ENCODE peak calls at places on chromosomes 11 and 22, in seven cellular contexts. Q, F, Y, H, T, S and N are unnamed samples.

GRCh38 chr11:79336740-79337517 is 103.9 kb downstream of the TENM4 start:
- DNase-seq in F (no peak), S (peak; percentile 65), Y (no peak), H (no peak), Q (no peak), T (peak; percentile 24), N (no peak)

GRCh38 chr11:12831471-12832202 is 157.4 kb downstream of the TEAD1 start:
- DNase-seq in F (no peak), Y (no peak), H (no peak), S (no peak), Q (no peak), T (peak; percentile 28), N (peak; percentile 53)

GRCh38 chr11:118238397-118238796 is 13.6 kb upstream of the JAML start:
- DNase-seq in T (no peak), F (no peak), H (no peak), Y (no peak), Q (no peak), S (no peak), N (no peak)

GRCh38 chr11:132772712-132773545 is 759.4 kb downstream of the OPCML start:
- DNase-seq in F (no peak), S (peak; percentile 68), H (peak; percentile 24), Y (no peak), Q (no peak), T (no peak), N (no peak)

GRCh38 chr22:27581688-27582087 is 219.9 kb downstream of the MN1 start:
- DNase-seq in S (no peak), F (no peak), Q (no peak), Y (no peak), H (no peak), T (peak; percentile 17), N (no peak)

GRCh38 chr22:32618461-32619140 is 144.0 kb downstream of the FBXO7 start:
- DNase-seq in T (no peak), H (no peak), Y (no peak), Q (no peak), F (no peak), S (no peak), N (no peak)

GRCh38 chr22:39995346-39996252 is 845 bp downstream of the FAM83F start:
- DNase-seq in H (no peak), F (no peak), T (no peak), Y (no peak), Q (peak; percentile 43), S (peak; percentile 35), N (no peak)

GRCh38 chr22:19940536-19941364 is 822 bp upstream of the COMT start:
- DNase-seq in H (no peak), F (no peak), S (no peak), T (no peak), Y (no peak), Q (no peak), N (no peak)

GRCh38 chr11:27150098-27150497 is 109.5 kb downstream of the BBOX1 start:
- DNase-seq in H (no peak), Y (no peak), Q (peak; percentile 39), T (no peak), F (no peak), S (peak; percentile 29), N (no peak)

GRCh38 chr11:63829823-63830489 is 9.0 kb upstream of the MARK2 start:
- DNase-seq in H (no peak), S (peak; percentile 78), T (peak; percentile 44), F (peak; percentile 65), Q (peak; percentile 69), Y (peak; percentile 58), N (no peak)

GRCh38 chr11:14902650-14903350 is 10.8 kb upstream of the CYP2R1 start:
- DNase-seq in F (no peak), T (peak; percentile 71), Y (peak; percentile 53), Q (no peak), S (peak; percentile 25), H (no peak), N (peak; percentile 68)

GRCh38 chr11:6553634-6554033 is 49.8 kb downstream of the RRP8 start:
- DNase-seq in F (no peak), S (no peak), T (no peak), Q (no peak), Y (no peak), H (no peak), N (no peak)

DNA sequence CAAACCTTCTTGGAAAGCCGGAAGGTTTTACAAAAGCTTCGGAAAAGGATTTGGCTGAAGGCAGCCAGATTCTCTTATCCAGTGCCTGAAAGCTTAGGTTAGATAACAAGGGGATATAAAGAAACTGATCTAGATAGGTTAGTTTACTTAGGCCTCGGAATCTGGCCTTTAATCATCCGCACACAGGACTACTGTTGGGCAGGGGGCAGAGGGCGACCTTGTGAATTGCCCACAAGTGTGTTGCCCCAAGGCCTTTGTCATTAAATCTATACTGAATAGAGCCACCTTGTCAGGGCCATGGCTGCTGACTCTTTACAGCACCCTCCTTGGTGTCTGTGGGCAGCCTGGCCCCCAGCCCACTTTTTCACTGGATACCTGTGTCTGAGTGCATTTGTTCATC is 9.7 kb upstream of the MTMR2 start:
- DNase-seq in T (no peak), F (no peak), H (no peak), S (no peak), Q (no peak), Y (no peak), N (no peak)
- H3K4me1 ChIP-seq in T (no peaks in the 10 kb centered on the region), F (no peaks in the 10 kb centered on the region), H (no peaks in the 10 kb centered on the region), S (no peaks in the 10 kb centered on the region), Q (no peaks in the 10 kb centered on the region), Y (no peaks in the 10 kb centered on the region), N (peaks cover 2% of the 10 kb centered on the region)

GRCh38 chr11:5499671-5500070 is 10.1 kb downstream of the UBQLN3 start:
- DNase-seq in F (no peak), T (no peak), Y (no peak), Q (no peak), H (no peak), S (peak; percentile 22), N (no peak)

GRCh38 chr11:5505363-5506048 is 4.3 kb downstream of the UBQLN3 start:
- DNase-seq in H (no peak), Q (no peak), S (no peak), F (no peak), T (no peak), Y (no peak), N (no peak)

GRCh38 chr11:5504403-5504891 is 5.3 kb downstream of the UBQLN3 start:
- DNase-seq in Q (no peak), H (no peak), F (no peak), S (no peak), T (no peak), Y (no peak), N (no peak)

DNA sequence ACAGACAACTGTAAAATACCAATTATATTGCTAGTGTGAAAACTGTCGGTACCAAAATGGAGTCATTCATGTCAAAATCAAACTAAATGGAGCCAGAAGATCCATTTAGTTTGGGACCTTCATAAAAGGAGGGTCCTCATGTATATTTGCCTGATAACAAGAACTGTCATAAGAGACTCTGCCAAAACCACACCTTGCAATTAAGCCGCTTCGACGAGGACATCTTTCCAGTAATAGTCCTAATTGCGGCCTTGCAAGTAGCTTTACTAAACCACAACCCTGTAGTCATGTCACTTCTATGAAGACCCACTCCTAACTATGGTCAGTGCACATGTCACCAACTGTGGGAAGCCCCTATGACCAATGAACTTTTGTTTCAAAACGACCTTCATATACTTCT is 9.4 kb downstream of the UBQLN3 start:
- DNase-seq in H (no peak), S (no peak), Y (no peak), Q (no peak), F (no peak), T (no peak), N (no peak)
- H2AK5ac ChIP-seq in H (no peak overlapping the region), S (no peak overlapping the region), Y (no peak overlapping the region), Q (no peak overlapping the region), F (no peak overlapping the region), T (no peak overlapping the region), N (no peak overlapping the region)

DNA sequence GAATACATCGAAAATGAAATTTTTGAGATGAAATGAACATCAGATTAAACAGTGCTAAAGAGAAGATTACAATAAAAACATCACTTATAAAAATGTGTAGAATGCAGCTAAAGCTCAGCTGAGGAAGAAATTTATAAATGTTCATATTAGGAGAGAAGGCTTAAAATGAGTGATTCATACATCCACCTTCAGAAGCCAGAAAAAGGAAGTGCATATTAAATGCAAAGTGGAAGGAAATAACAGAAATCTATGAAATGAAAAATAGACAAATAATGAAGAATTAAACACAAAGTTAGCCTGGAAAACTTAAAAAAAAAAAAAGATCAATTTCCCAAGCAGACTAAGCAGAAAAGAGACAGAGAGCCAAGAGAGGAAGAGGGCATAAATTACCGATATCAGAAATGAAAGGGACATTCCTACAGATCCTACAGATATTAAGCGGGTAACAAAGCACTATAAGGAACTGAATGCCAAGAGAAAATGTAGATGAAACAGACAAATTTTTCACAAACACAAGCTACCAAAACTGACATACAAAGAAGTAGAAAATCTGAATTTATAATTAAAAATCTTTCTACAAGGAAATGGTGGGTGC is 7.2 kb upstream of the MOB2 start:
- DNase-seq in S (no peak), F (no peak), T (no peak), Q (no peak), H (no peak), Y (no peak), N (no peak)
- H3K4me1 ChIP-seq in S (peaks cover 4% of the 10 kb centered on the region), F (peaks cover 3% of the 10 kb centered on the region), T (no peaks in the 10 kb centered on the region), Q (no peaks in the 10 kb centered on the region), H (no peaks in the 10 kb centered on the region), Y (peaks cover 7% of the 10 kb centered on the region), N (no peaks in the 10 kb centered on the region)

DNA sequence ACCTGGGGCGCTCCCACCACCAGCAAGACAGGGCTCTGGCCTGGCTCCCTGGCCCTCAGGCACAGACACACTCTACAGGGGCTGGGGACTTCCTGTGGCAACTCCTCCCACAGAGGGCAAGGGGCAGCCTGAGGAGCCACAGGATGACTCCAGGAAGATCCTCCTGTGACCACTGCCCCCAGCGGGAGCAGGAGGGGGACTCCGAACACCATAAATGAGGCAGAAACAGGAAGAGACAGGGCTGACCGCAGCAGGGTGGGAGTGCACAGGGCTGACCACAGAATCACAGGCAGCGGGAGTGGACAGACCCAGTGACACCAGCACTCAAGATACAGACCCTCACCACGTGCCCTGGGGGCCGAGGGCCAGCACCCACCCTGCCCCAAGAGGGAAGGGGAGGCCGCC is 10.8 kb downstream of the ARAP1 start:
- DNase-seq in T (no peak), Y (peak; percentile 86), S (peak; percentile 96), H (no peak), F (peak; percentile 54), Q (peak; percentile 62), N (peak; percentile 30)
- H2AK5ac ChIP-seq in T (peak overlapping the region; percentile 54), Y (peak overlapping the region; percentile 42), S (no peak overlapping the region), H (peak overlapping the region; percentile 60), F (no peak overlapping the region), Q (no peak overlapping the region), N (peak overlapping the region; percentile 25)